ENCODE peak calls at places on chromosomes 4 and X, in four cellular contexts. One of them, this sample, is unnamed.

GRCh38 chrX:103360092-103360491 is 3.8 kb downstream of the TCEAL9 start:
- DNase-seq in K562: peak
- DNase-seq in GM12878: no peak
- DNase-seq in IMR-90: no peak
- DNase-seq in this sample: peak

GRCh38 chrX:44223150-44223549 is 120.3 kb downstream of the EFHC2 start:
- DNase-seq in K562: no peak
- DNase-seq in GM12878: no peak
- DNase-seq in IMR-90: peak
- DNase-seq in this sample: peak

GRCh38 chrX:111869639-111870034 is 6.3 kb upstream of the TRPC5OS start:
- DNase-seq in K562: peak
- DNase-seq in GM12878: peak
- DNase-seq in IMR-90: peak
- DNase-seq in this sample: peak

GRCh38 chr4:29310252-29310651 is 1409.9 kb upstream of the PCDH7 start:
- DNase-seq in K562: no peak
- DNase-seq in GM12878: no peak
- DNase-seq in IMR-90: peak
- DNase-seq in this sample: peak

GRCh38 chrX:38172596-38172995 is 48.1 kb downstream of the SRPX start:
- DNase-seq in K562: no peak
- DNase-seq in GM12878: no peak
- DNase-seq in IMR-90: peak
- DNase-seq in this sample: no peak

GRCh38 chrX:108415891-108416290 is 22.3 kb downstream of the COL4A6 start:
- DNase-seq in K562: no peak
- DNase-seq in GM12878: no peak
- DNase-seq in IMR-90: peak
- DNase-seq in this sample: peak

GRCh38 chr4:76354517-76355473 is 48.3 kb downstream of the STBD1 start:
- DNase-seq in K562: no peak
- DNase-seq in GM12878: no peak
- DNase-seq in IMR-90: no peak
- DNase-seq in this sample: no peak

GRCh38 chr4:173169428-173170209 is 1.0 kb downstream of the GALNT7 start:
- DNase-seq in K562: peak
- DNase-seq in GM12878: no peak
- DNase-seq in IMR-90: peak
- DNase-seq in this sample: peak

GRCh38 chr4:187993827-187994226 is 1.7 kb upstream of the ZFP42 start:
- DNase-seq in K562: peak
- DNase-seq in GM12878: no peak
- DNase-seq in IMR-90: peak
- DNase-seq in this sample: no peak

GRCh38 chrX:9318213-9318612 is 146.6 kb upstream of the TBL1X start:
- DNase-seq in K562: peak
- DNase-seq in GM12878: no peak
- DNase-seq in IMR-90: no peak
- DNase-seq in this sample: peak

GRCh38 chrX:15016051-15016450 is 142.8 kb downstream of the MOSPD2 start:
- DNase-seq in K562: no peak
- DNase-seq in GM12878: no peak
- DNase-seq in IMR-90: peak
- DNase-seq in this sample: no peak

GRCh38 chrX:112147206-112147605 is 64.6 kb upstream of the TRPC5 start:
- DNase-seq in K562: peak
- DNase-seq in GM12878: no peak
- DNase-seq in IMR-90: peak
- DNase-seq in this sample: no peak

GRCh38 chrX:53263597-53264094 is 17.7 kb downstream of the IQSEC2 start:
- DNase-seq in K562: peak
- DNase-seq in GM12878: no peak
- DNase-seq in IMR-90: peak
- DNase-seq in this sample: peak

GRCh38 chr4:53646792-53647191 is 55.5 kb upstream of the LNX1 start:
- DNase-seq in K562: no peak
- DNase-seq in GM12878: no peak
- DNase-seq in IMR-90: no peak
- DNase-seq in this sample: peak

GRCh38 chr4:118842055-118842454 is 6.1 kb upstream of the SEC24D start:
- DNase-seq in K562: no peak
- DNase-seq in GM12878: no peak
- DNase-seq in IMR-90: peak
- DNase-seq in this sample: peak

GRCh38 chr4:104728380-104729122 is 233.9 kb upstream of the CXXC4 start:
- DNase-seq in K562: no peak
- DNase-seq in GM12878: no peak
- DNase-seq in IMR-90: peak
- DNase-seq in this sample: no peak

GRCh38 chrX:49067285-49068120 is 6.3 kb downstream of the PRAF2 start:
- DNase-seq in K562: no peak
- DNase-seq in GM12878: no peak
- DNase-seq in IMR-90: no peak
- DNase-seq in this sample: no peak

GRCh38 chrX:49066278-49066677 is 7.5 kb downstream of the CCDC120 start:
- DNase-seq in K562: no peak
- DNase-seq in GM12878: no peak
- DNase-seq in IMR-90: no peak
- DNase-seq in this sample: no peak

GRCh38 chrX:49069038-49069437 is 4.8 kb downstream of the PRAF2 start:
- DNase-seq in K562: no peak
- DNase-seq in GM12878: no peak
- DNase-seq in IMR-90: no peak
- DNase-seq in this sample: no peak

GRCh38 chrX:49064735-49065134 is 5.9 kb downstream of the CCDC120 start:
- DNase-seq in K562: no peak
- DNase-seq in GM12878: no peak
- DNase-seq in IMR-90: no peak
- DNase-seq in this sample: no peak

GRCh38 chrX:49066690-49067089 is 7.1 kb downstream of the PRAF2 start:
- DNase-seq in K562: no peak
- DNase-seq in GM12878: no peak
- DNase-seq in IMR-90: no peak
- DNase-seq in this sample: no peak
- H3K27ac ChIP-seq in K562: no peak
- H3K27ac ChIP-seq in GM12878: no peak
- H3K27ac ChIP-seq in IMR-90: no peak
- H3K27ac ChIP-seq in this sample: no peak

DNA sequence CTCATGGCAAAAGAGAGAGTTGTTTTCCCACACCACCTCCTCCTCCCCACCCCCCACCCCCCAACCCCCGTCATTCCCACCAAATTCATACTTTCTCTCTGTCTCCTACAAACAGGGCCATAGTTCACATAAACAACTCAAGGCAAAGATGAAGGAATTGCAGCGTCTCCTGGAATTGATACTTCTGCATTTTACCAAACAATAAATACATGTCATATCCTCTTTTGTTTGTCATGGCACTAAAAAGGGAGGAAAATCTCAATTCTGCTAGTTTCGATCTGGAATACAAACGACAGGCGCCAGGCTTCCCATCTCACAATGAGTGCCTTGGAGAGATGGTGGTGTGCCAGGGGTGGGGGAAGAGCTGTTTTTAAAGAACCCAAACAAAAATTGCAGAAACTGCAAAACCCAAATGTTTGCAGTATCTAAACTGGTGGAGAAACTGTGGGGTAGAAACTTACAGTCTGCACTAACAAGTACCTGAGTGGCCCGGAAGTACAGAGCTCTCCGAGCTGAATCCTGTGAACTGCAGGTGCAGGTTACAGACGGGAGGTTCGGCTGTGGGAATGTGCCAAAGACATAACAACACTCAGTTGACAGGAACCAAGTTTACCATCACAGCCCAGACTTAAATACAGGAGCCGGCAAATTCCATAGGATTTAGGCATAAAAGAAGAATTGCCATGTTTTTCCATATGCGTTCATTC is 53.0 kb upstream of the KLF3 start:
- DNase-seq in K562: no peak
- DNase-seq in GM12878: no peak
- DNase-seq in IMR-90: no peak
- DNase-seq in this sample: no peak
- TF ChIP-seq FOS in K562: no peak
- TF ChIP-seq FOS in GM12878: no peak
- TF ChIP-seq FOS in IMR-90: no peak
- TF ChIP-seq FOS in this sample: no peak

GRCh38 chrX:140848800-140849199 is 139.2 kb downstream of the LINC00632 start:
- DNase-seq in K562: no peak
- DNase-seq in GM12878: no peak
- DNase-seq in IMR-90: no peak
- DNase-seq in this sample: no peak
- H3K27ac ChIP-seq in K562: no peak
- H3K27ac ChIP-seq in GM12878: no peak
- H3K27ac ChIP-seq in IMR-90: no peak
- H3K27ac ChIP-seq in this sample: no peak

GRCh38 chr4:156968479-156968984 is 3.1 kb downstream of the PDGFC start:
- DNase-seq in K562: peak
- DNase-seq in GM12878: no peak
- DNase-seq in IMR-90: peak
- DNase-seq in this sample: peak
- TF ChIP-seq FOS in K562: no peak
- TF ChIP-seq FOS in GM12878: no peak
- TF ChIP-seq FOS in IMR-90: no peak
- TF ChIP-seq FOS in this sample: no peak

GRCh38 chr4:105858466-105859040 is 36.7 kb upstream of the NPNT start:
- DNase-seq in K562: no peak
- DNase-seq in GM12878: peak
- DNase-seq in IMR-90: no peak
- DNase-seq in this sample: no peak

GRCh38 chr4:105859233-105859632 is 36.0 kb upstream of the NPNT start:
- DNase-seq in K562: no peak
- DNase-seq in GM12878: peak
- DNase-seq in IMR-90: peak
- DNase-seq in this sample: peak
- H3K27ac ChIP-seq in K562: no peak
- H3K27ac ChIP-seq in GM12878: no peak
- H3K27ac ChIP-seq in IMR-90: no peak
- H3K27ac ChIP-seq in this sample: no peak

GRCh38 chrX:69564665-69565064 is 51.2 kb upstream of the EDA start:
- DNase-seq in K562: no peak
- DNase-seq in GM12878: no peak
- DNase-seq in IMR-90: no peak
- DNase-seq in this sample: no peak
- TF ChIP-seq FOS in K562: no peak
- TF ChIP-seq FOS in GM12878: no peak
- TF ChIP-seq FOS in IMR-90: no peak
- TF ChIP-seq FOS in this sample: no peak

DNA sequence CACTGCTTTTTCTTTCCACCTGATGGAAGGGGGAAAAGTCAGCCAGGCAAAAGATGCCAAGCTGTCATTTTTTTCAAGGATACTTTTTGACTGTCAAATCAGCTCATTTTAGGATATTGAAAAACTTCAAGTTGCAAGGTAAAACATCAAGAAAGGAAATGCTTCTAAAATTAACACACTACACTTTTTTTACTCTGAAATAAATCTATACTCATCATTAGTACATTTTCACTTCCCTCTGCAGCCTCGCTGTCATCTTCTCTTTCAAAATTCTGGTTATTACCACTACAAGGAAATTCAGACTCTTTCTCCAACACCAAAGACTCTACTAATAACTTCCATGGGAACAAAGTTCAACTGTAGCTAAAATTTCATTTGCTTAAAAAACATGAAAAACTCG is 41.6 kb downstream of the APBB2 start:
- DNase-seq in K562: no peak
- DNase-seq in GM12878: no peak
- DNase-seq in IMR-90: no peak
- DNase-seq in this sample: no peak
- H3K27ac ChIP-seq in K562: no peak
- H3K27ac ChIP-seq in GM12878: peak
- H3K27ac ChIP-seq in IMR-90: no peak
- H3K27ac ChIP-seq in this sample: no peak

This sample was measured in endothelial cell of umbilical vein.